ENCODE peak calls at places on chromosomes 1 and 21, in seven cellular contexts. P, X, N, W, S, L and M are unnamed samples.

GRCh38 chr1:41608242-41608641 is 123.8 kb upstream of the EDN2 start:
- DNase-seq in P (peak; percentile 12), X (peak; percentile 34), N (no peak), W (peak; percentile 17), S (no peak), L (no peak), M (peak; percentile 38)

GRCh38 chr1:160789702-160790611 is 6.0 kb upstream of the LY9 start:
- DNase-seq in P (no peak), X (no peak), N (no peak), W (no peak), S (no peak), L (no peak), M (no peak)

GRCh38 chr1:34131396-34132160 is 33.5 kb downstream of the CSMD2 start:
- DNase-seq in P (no peak), X (no peak), N (no peak), W (no peak), S (no peak), L (no peak), M (peak; percentile 24)

GRCh38 chr1:199272690-199273089 is 633.9 kb downstream of the PTPRC start:
- DNase-seq in P (peak; percentile 87), X (peak; percentile 94), N (peak; percentile 89), W (peak; percentile 90), S (peak; percentile 52), L (peak; percentile 95), M (peak; percentile 75)

GRCh38 chr1:72526926-72527325 is 244.6 kb upstream of the NEGR1 start:
- DNase-seq in P (no peak), X (peak; percentile 21), N (no peak), W (peak; percentile 54), S (no peak), L (no peak), M (no peak)

GRCh38 chr1:82464362-82464931 is 663.7 kb downstream of the ADGRL2 start:
- DNase-seq in P (peak; percentile 97), X (no peak), N (no peak), W (no peak), S (no peak), L (peak; percentile 78), M (no peak)

GRCh38 chr1:234745844-234746797 is 136.1 kb upstream of the IRF2BP2 start:
- DNase-seq in P (no peak), X (peak; percentile 71), N (peak; percentile 92), W (peak; percentile 45), S (no peak), L (peak; percentile 72), M (peak; percentile 66)

GRCh38 chr21:16376673-16377072 is 646.9 kb downstream of the USP25 start:
- DNase-seq in P (no peak), X (no peak), N (no peak), W (no peak), S (no peak), L (no peak), M (no peak)

GRCh38 chr1:154974086-154974807 is at the start of gene CKS1B:
- DNase-seq in P (peak; percentile 100), X (peak; percentile 100), N (peak; percentile 100), W (peak; percentile 100), S (peak; percentile 99), L (peak; percentile 100), M (peak; percentile 98)

GRCh38 chr1:37951041-37951782 is 4.4 kb upstream of the INPP5B start:
- DNase-seq in P (no peak), X (no peak), N (no peak), W (no peak), S (no peak), L (no peak), M (no peak)

GRCh38 chr1:169584483-169585144 is 1.7 kb downstream of the F5 start:
- DNase-seq in P (no peak), X (no peak), N (no peak), W (peak; percentile 58), S (no peak), L (no peak), M (no peak)

GRCh38 chr1:152440635-152441471 is 26.8 kb upstream of the CRNN start:
- DNase-seq in P (peak; percentile 65), X (peak; percentile 54), N (peak; percentile 66), W (peak; percentile 68), S (peak; percentile 40), L (no peak), M (peak; percentile 79)

GRCh38 chr1:156438278-156438987 is 62.1 kb downstream of the MEF2D start:
- DNase-seq in P (no peak), X (peak; percentile 58), N (no peak), W (no peak), S (no peak), L (no peak), M (no peak)

GRCh38 chr1:156436319-156437043 is 64.1 kb downstream of the MEF2D start:
- DNase-seq in P (no peak), X (no peak), N (peak; percentile 51), W (no peak), S (peak; percentile 52), L (no peak), M (peak; percentile 78)

GRCh38 chr1:156435551-156436318 is 64.8 kb downstream of the MEF2D start:
- DNase-seq in P (peak; percentile 22), X (no peak), N (peak; percentile 41), W (no peak), S (no peak), L (no peak), M (peak; percentile 72)

GRCh38 chr1:156437465-156437864 is 63.1 kb downstream of the MEF2D start:
- DNase-seq in P (no peak), X (no peak), N (no peak), W (no peak), S (no peak), L (no peak), M (peak; percentile 59)

GRCh38 chr1:156437054-156437453 is 63.5 kb downstream of the MEF2D start:
- DNase-seq in P (no peak), X (no peak), N (no peak), W (no peak), S (no peak), L (no peak), M (no peak)
- H3K27me3 ChIP-seq in P (peaks cover 95% of the 10 kb centered on the region), X (peaks cover 95% of the 10 kb centered on the region), N (peaks cover 51% of the 10 kb centered on the region), W (peaks cover 15% of the 10 kb centered on the region), S (peaks cover 97% of the 10 kb centered on the region), L (peaks cover 95% of the 10 kb centered on the region), M (peaks cover 98% of the 10 kb centered on the region)

GRCh38 chr1:109237512-109237911 is 11.8 kb upstream of the CELSR2 start:
- DNase-seq in P (no peak), X (no peak), N (no peak), W (no peak), S (no peak), L (no peak), M (no peak)
- H3K27ac ChIP-seq in P (no peak overlapping the region), X (no peak overlapping the region), N (no peak overlapping the region), W (no peak overlapping the region), S (no peak overlapping the region), L (no peak overlapping the region), M (no peak overlapping the region)

GRCh38 chr1:245419572-245419971 is 264.8 kb downstream of the KIF26B start:
- DNase-seq in P (no peak), X (no peak), N (no peak), W (no peak), S (no peak), L (no peak), M (no peak)

GRCh38 chr1:245420926-245421325 is 266.1 kb downstream of the KIF26B start:
- DNase-seq in P (no peak), X (no peak), N (no peak), W (no peak), S (no peak), L (no peak), M (no peak)

GRCh38 chr1:245412301-245412700 is 257.5 kb downstream of the KIF26B start:
- DNase-seq in P (no peak), X (no peak), N (no peak), W (no peak), S (no peak), L (peak; percentile 36), M (no peak)

GRCh38 chr1:245416771-245417170 is 262.0 kb downstream of the KIF26B start:
- DNase-seq in P (no peak), X (no peak), N (no peak), W (no peak), S (no peak), L (no peak), M (no peak)

DNA sequence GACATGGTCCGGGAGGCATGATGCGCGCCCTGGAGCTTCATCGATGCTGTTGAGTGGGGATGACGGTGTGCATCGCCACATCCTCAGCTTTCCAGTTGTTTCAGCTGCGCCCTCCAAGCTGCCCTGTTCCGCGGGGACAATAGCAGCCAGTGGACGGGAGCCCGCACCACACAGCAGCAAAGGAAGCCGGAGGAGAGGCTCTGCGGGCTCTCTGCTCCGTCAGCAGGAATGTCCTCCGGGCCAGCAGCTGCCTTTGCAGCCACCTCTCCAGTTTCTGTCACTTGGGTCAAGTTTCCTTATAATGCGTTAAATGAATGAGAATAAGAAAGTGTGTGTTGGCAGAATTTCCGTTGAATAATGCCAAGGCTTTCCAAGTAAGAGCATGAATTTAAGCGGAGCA is 263.2 kb downstream of the KIF26B start:
- DNase-seq in P (no peak), X (no peak), N (no peak), W (no peak), S (no peak), L (no peak), M (no peak)
- H3K9ac ChIP-seq in P (no peak overlapping the region), X (no peak overlapping the region), N (no peak overlapping the region), W (no peak overlapping the region), S (no peak overlapping the region), L (no peak overlapping the region), M (no peak overlapping the region)

DNA sequence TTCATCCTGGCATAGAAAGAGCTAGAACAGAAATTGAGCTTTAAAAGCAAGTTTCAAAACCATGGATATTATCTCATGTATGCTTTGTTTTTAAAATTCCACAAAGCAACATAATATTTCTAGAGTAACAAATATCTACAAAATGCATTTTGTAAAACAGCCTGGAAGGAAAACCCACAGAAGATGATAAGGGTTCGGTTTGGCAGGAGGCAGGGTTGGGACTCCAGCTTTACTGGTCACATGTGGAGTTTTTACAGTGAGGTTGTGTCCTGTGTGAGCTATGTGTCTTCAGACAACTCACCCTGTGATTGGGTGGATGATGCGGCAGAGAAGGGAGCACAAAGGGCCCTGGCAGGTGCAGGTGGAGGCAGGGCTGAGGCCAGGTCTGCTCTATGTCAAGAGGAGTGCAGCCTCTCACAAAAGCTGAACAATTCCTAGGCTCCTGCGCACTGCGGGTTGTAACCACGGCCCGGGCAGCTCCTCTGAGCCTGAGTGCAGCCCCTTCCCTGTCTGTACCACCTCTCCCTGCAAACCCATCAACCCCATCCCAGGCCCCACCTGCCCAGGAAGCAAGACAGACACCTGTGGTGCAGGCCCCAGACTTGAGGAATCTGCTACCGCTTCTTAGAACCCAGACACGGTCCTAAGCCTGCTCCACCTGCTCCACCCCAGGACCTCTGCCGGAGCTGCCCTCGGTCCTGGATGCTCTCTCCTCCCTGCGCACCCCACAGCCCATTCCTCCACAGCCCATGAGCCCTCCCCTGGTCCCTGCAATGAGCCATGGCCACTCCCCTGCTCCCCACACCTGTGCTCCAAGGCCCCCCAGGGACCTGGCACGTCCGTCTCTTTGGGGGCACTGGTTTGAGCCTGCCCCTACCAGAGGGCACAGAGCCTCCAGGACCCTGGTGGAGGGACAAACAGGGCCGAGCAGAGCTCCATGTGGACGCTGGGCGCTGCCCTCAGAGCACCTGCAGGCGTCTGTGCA is 2.8 kb upstream of the COL18A1 start:
- DNase-seq in P (no peak), X (no peak), N (no peak), W (no peak), S (no peak), L (no peak), M (peak; percentile 36)
- H3K27me3 ChIP-seq in P (no peaks in the 10 kb centered on the region), X (peaks cover 6% of the 10 kb centered on the region), N (no peaks in the 10 kb centered on the region), W (no peaks in the 10 kb centered on the region), S (no peaks in the 10 kb centered on the region), L (no peaks in the 10 kb centered on the region), M (peaks cover 3% of the 10 kb centered on the region)

GRCh38 chr1:210272666-210273065 is 40.1 kb downstream of the SERTAD4 start:
- DNase-seq in P (no peak), X (no peak), N (peak; percentile 93), W (no peak), S (peak; percentile 79), L (no peak), M (peak; percentile 87)
- H3K27ac ChIP-seq in P (no peak overlapping the region), X (no peak overlapping the region), N (peak overlapping the region; percentile 93), W (no peak overlapping the region), S (no peak overlapping the region), L (no peak overlapping the region), M (no peak overlapping the region)

GRCh38 chr1:220894025-220894923 is 15.0 kb downstream of the HLX start:
- DNase-seq in P (no peak), X (no peak), N (no peak), W (no peak), S (peak; percentile 58), L (peak; percentile 43), M (peak; percentile 80)
- H3K9ac ChIP-seq in P (no peak overlapping the region), X (no peak overlapping the region), N (peak overlapping the region; percentile 36), W (no peak overlapping the region), S (no peak overlapping the region), L (peak overlapping the region; percentile 49), M (no peak overlapping the region)